ENCODE peak calls at places on chromosomes 1 and 21, in eight cellular contexts. Q, N, Y, M, I, C, K and L are unnamed samples.

GRCh38 chr1:98702976-98703375 is 41.5 kb downstream of the SNX7 start:
- DNase-seq in Q (no peak), N (no peak), Y (no peak), K (no peak), M (peak; percentile 51), C (peak; percentile 57), I (no peak), L (no peak)

GRCh38 chr21:24895885-24896734 is 711.2 kb downstream of the MRPL39 start:
- DNase-seq in I (no peak), N (no peak), M (peak; percentile 7), C (no peak), K (no peak), Y (no peak), Q (no peak), L (no peak)

GRCh38 chr1:44154049-44154448 is 12.6 kb upstream of the KLF18 start:
- DNase-seq in Y (no peak), K (no peak), M (no peak), Q (no peak), I (no peak), C (no peak), N (no peak), L (no peak)

GRCh38 chr1:31769720-31770390 is 5.7 kb upstream of the ADGRB2 start:
- DNase-seq in K (peak; percentile 57), M (no peak), N (no peak), C (no peak), Q (no peak), I (no peak), Y (no peak), L (no peak)

GRCh38 chr1:69836961-69837636 is 269.4 kb downstream of the LRRC7 start:
- DNase-seq in N (no peak), Q (no peak), C (no peak), I (no peak), K (no peak), M (no peak), Y (no peak), L (no peak)

GRCh38 chr1:28370220-28371010 is 875 bp downstream of the PHACTR4 start:
- DNase-seq in K (no peak), M (peak; percentile 60), N (no peak), Q (peak; percentile 60), I (no peak), Y (peak; percentile 27), C (peak; percentile 69), L (no peak)

GRCh38 chr21:42061866-42062542 is 9.1 kb upstream of the UMODL1 start:
- DNase-seq in C (no peak), M (no peak), K (peak; percentile 36), Q (no peak), Y (peak; percentile 70), N (peak; percentile 56), I (peak; percentile 39), L (peak; percentile 80)

GRCh38 chr1:63189677-63190076 is 132.7 kb upstream of the FOXD3 start:
- DNase-seq in N (no peak), Q (peak; percentile 20), Y (no peak), I (no peak), C (no peak), K (no peak), M (peak; percentile 0), L (no peak)

GRCh38 chr1:1630191-1630964 is 1.6 kb upstream of the MMP23B start:
- DNase-seq in K (peak; percentile 86), M (peak; percentile 66), N (peak; percentile 94), I (peak; percentile 82), Y (peak; percentile 95), Q (peak; percentile 83), C (peak; percentile 69), L (peak; percentile 96)

GRCh38 chr1:201399352-201400126 is 415 bp upstream of the LAD1 start:
- DNase-seq in Q (no peak), M (no peak), K (no peak), C (no peak), Y (no peak), I (no peak), N (peak; percentile 79), L (no peak)

GRCh38 chr21:26641062-26641461 is 68.0 kb upstream of the CYYR1 start:
- DNase-seq in I (no peak), K (no peak), C (no peak), Q (no peak), N (no peak), Y (no peak), M (no peak), L (no peak)

GRCh38 chr1:7293702-7294630 is 477.1 kb upstream of the VAMP3 start:
- DNase-seq in Y (no peak), K (no peak), M (no peak), Q (no peak), C (no peak), N (no peak), I (no peak), L (no peak)

GRCh38 chr1:113830039-113830438 is 17.8 kb upstream of the RSBN1 start:
- DNase-seq in Q (no peak), Y (no peak), K (no peak), M (no peak), C (no peak), N (no peak), I (no peak), L (no peak)

GRCh38 chr1:110106013-110106941 is 6.0 kb upstream of the UBL4B start:
- DNase-seq in Y (peak; percentile 65), Q (peak; percentile 85), I (peak; percentile 41), M (peak; percentile 67), K (peak; percentile 80), N (no peak), C (peak; percentile 85), L (no peak)

GRCh38 chr1:212488436-212489283 is 55.9 kb downstream of the NENF start:
- DNase-seq in K (peak; percentile 62), N (no peak), M (peak; percentile 87), Q (no peak), C (peak; percentile 38), Y (peak; percentile 47), I (no peak), L (no peak)

GRCh38 chr21:28235169-28235892 is 757.3 kb downstream of the LTN1 start:
- DNase-seq in Q (no peak), K (no peak), Y (no peak), C (no peak), I (no peak), N (no peak), M (no peak), L (no peak)